ENCODE peak calls at places on chromosomes 4 and X, in eight cellular contexts. U is adrenal gland; O is naive thymus-derived CD4-positive, alpha-beta T cell; N is CD4-positive, alpha-beta memory T cell; H is H9; Z is dorsolateral prefrontal cortex; T is IMR-90; R is left ventricle myocardium inferior. W is an unnamed sample.

GRCh38 chrX:11267311-11267910 is 25.8 kb upstream of the AMELX start:
- DNase-seq in Z (no peak), U (no peak), N (no peak), R (no peak), T (no peak), O (no peak), H (no peak), W (no peak)

GRCh38 chr4:141132689-141133145 is 552 bp downstream of the RNF150 start:
- DNase-seq in U (peak; percentile 62), R (peak; percentile 59), T (peak; percentile 29), Z (peak; percentile 35), O (no peak), H (peak; percentile 46), N (no peak), W (no peak)

GRCh38 chr4:71566856-71567255 is 217.0 kb downstream of the GC start:
- DNase-seq in H (no peak), Z (no peak), T (no peak), O (no peak), R (no peak), U (no peak), N (no peak), W (no peak)

GRCh38 chr4:52312722-52313121 is 261.6 kb downstream of the SPATA18 start:
- DNase-seq in H (peak; percentile 40), N (no peak), Z (no peak), T (no peak), O (no peak), U (no peak), R (no peak), W (no peak)

GRCh38 chrX:74421181-74422028 is at the start of gene SLC16A2:
- DNase-seq in T (peak; percentile 79), H (peak; percentile 69), O (peak; percentile 40), N (peak; percentile 46), U (peak; percentile 77), Z (peak; percentile 47), R (peak; percentile 70), W (no peak)

GRCh38 chr4:168380290-168380689 is 61.7 kb upstream of the DDX60 start:
- DNase-seq in T (no peak), N (no peak), Z (no peak), H (no peak), U (no peak), O (no peak), R (no peak), W (no peak)

GRCh38 chrX:49947778-49948177 is 25.4 kb downstream of the CLCN5 start:
- DNase-seq in H (no peak), U (no peak), O (no peak), Z (no peak), T (no peak), R (no peak), N (no peak), W (no peak)

GRCh38 chr4:142379277-142380051 is 466.6 kb downstream of the INPP4B start:
- DNase-seq in R (no peak), O (no peak), Z (no peak), H (no peak), T (peak; percentile 90), N (no peak), U (no peak), W (no peak)

GRCh38 chr4:167031534-167032156 is 202.6 kb downstream of the SPOCK3 start:
- DNase-seq in H (no peak), R (no peak), O (no peak), T (peak; percentile 5), Z (no peak), N (no peak), U (no peak), W (no peak)

GRCh38 chr4:147591048-147591577 is 26.1 kb upstream of the TMEM184C start:
- DNase-seq in T (peak; percentile 58), U (no peak), N (no peak), H (no peak), R (no peak), O (no peak), Z (no peak), W (no peak)

GRCh38 chrX:153857348-153857903 is 27.1 kb upstream of the PDZD4 start:
- DNase-seq in Z (no peak), T (no peak), O (no peak), U (no peak), R (no peak), N (no peak), H (no peak), W (no peak)

GRCh38 chrX:48474127-48474526 is 1.9 kb upstream of the FTSJ1 start:
- DNase-seq in U (no peak), T (no peak), O (no peak), R (no peak), N (no peak), Z (no peak), H (no peak), W (no peak)

GRCh38 chr4:110533590-110533910 is 57.6 kb downstream of the ENPEP start:
- DNase-seq in O (no peak), H (no peak), Z (no peak), T (peak; percentile 1), U (no peak), R (no peak), N (no peak), W (no peak)

GRCh38 chr4:82593416-82593815 is 31.6 kb upstream of the TMEM150C start:
- DNase-seq in H (no peak), Z (no peak), U (no peak), N (no peak), T (no peak), O (no peak), R (no peak), W (no peak)

GRCh38 chrX:32937043-32937442 is 274.3 kb downstream of the DMD start:
- DNase-seq in H (no peak), Z (no peak), U (no peak), N (no peak), O (no peak), R (no peak), T (no peak), W (no peak)

GRCh38 chr4:53786632-53787031 is 195.3 kb upstream of the LNX1 start:
- DNase-seq in Z (no peak), T (peak; percentile 93), O (no peak), U (no peak), H (no peak), N (no peak), R (no peak), W (no peak)

GRCh38 chr4:43243433-43244116 is 351.1 kb downstream of the GRXCR1 start:
- DNase-seq in Z (no peak), O (no peak), U (no peak), H (no peak), R (no peak), N (no peak), T (no peak), W (no peak)

GRCh38 chrX:107677909-107678308 is 49.6 kb downstream of the PRPS1 start:
- DNase-seq in H (no peak), Z (no peak), R (peak; percentile 18), T (no peak), O (peak; percentile 8), U (no peak), N (no peak), W (no peak)

GRCh38 chrX:107675365-107675654 is 47.0 kb downstream of the PRPS1 start:
- DNase-seq in Z (no peak), T (no peak), H (no peak), N (no peak), R (no peak), U (no peak), O (no peak), W (no peak)

GRCh38 chrX:107675823-107676555 is 47.7 kb downstream of the PRPS1 start:
- DNase-seq in H (no peak), N (peak; percentile 43), Z (no peak), T (peak; percentile 35), R (no peak), U (no peak), O (peak; percentile 39), W (no peak)

GRCh38 chrX:107677501-107677901 is 49.2 kb downstream of the PRPS1 start:
- DNase-seq in T (no peak), U (no peak), R (no peak), N (no peak), Z (no peak), H (no peak), O (no peak), W (no peak)

GRCh38 chrX:107676559-107677378 is 48.5 kb downstream of the PRPS1 start:
- DNase-seq in N (peak; percentile 67), T (peak; percentile 84), R (peak; percentile 84), O (peak; percentile 45), Z (peak; percentile 26), H (no peak), U (peak; percentile 80), W (no peak)
- H3K27ac ChIP-seq in N (peak overlapping the region; percentile 97), T (peak overlapping the region; percentile 23), R (peak overlapping the region; percentile 94), O (peak overlapping the region; percentile 99), Z (peak overlapping the region; percentile 62), H (no peak overlapping the region), U (peak overlapping the region; percentile 86), W (peak overlapping the region; percentile 72)

GRCh38 chr4:107635735-107636134 is 84.3 kb downstream of the PAPSS1 start:
- DNase-seq in Z (no peak), R (no peak), H (no peak), U (no peak), T (no peak), O (no peak), N (no peak), W (no peak)

GRCh38 chr4:107643021-107643420 is 77.0 kb downstream of the PAPSS1 start:
- DNase-seq in U (no peak), H (no peak), R (no peak), N (no peak), Z (no peak), T (no peak), O (no peak), W (no peak)

GRCh38 chr4:107645604-107646003 is 74.4 kb downstream of the PAPSS1 start:
- DNase-seq in H (no peak), U (no peak), R (no peak), T (no peak), O (no peak), Z (no peak), N (no peak), W (no peak)

GRCh38 chr4:107640157-107640556 is 79.9 kb downstream of the PAPSS1 start:
- DNase-seq in H (no peak), N (no peak), R (no peak), Z (no peak), O (no peak), U (no peak), T (no peak), W (no peak)
- H3K27ac ChIP-seq in H (no peak overlapping the region), N (no peak overlapping the region), R (no peak overlapping the region), Z (no peak overlapping the region), O (no peak overlapping the region), U (no peak overlapping the region), T (no peak overlapping the region), W (no peak overlapping the region)

GRCh38 chrX:107766470-107767140 is 9.0 kb downstream of the TSC22D3 start:
- DNase-seq in H (no peak), T (peak; percentile 21), U (peak; percentile 43), O (no peak), Z (no peak), R (peak; percentile 53), N (no peak), W (no peak)
- H3K27ac ChIP-seq in H (no peak overlapping the region), T (no peak overlapping the region), U (peak overlapping the region; percentile 63), O (no peak overlapping the region), Z (no peak overlapping the region), R (peak overlapping the region; percentile 55), N (no peak overlapping the region), W (no peak overlapping the region)

GRCh38 chrX:17020828-17021821 is 74.7 kb downstream of the REPS2 start:
- DNase-seq in H (no peak), T (no peak), R (no peak), U (no peak), O (no peak), N (no peak), Z (no peak), W (no peak)
- H3K27ac ChIP-seq in H (no peak overlapping the region), T (no peak overlapping the region), R (no peak overlapping the region), U (no peak overlapping the region), O (no peak overlapping the region), N (no peak overlapping the region), Z (peak overlapping the region; percentile 85), W (no peak overlapping the region)

W was measured in SK-N-MC.